ENCODE peak calls at places on chromosomes 4 and X, in ten cellular contexts. O is ovary, R is IMR-90, U is breast epithelium, P is uterus, E is right lobe of liver, T is H1, H is K562, W is endothelial cell of umbilical vein, Y is stomach. Z is an unnamed sample.

GRCh38 chr4:184196730-184197355 is 20.8 kb downstream of the ENPP6 start:
- DNase-seq in O (no peak), H (no peak), U (no peak), E (no peak), W (no peak), P (no peak), Y (no peak), T (no peak), R (no peak), Z (no peak)

GRCh38 chrX:133676344-133677122 is 261.2 kb upstream of the GPC4 start:
- DNase-seq in T (no peak), H (no peak), O (no peak), Y (peak), P (no peak), W (no peak), E (no peak), U (no peak), R (no peak), Z (no peak)

GRCh38 chr4:98891533-98892337 is 37.2 kb downstream of the EIF4E start:
- DNase-seq in P (no peak), H (no peak), E (no peak), Y (no peak), W (no peak), U (no peak), R (no peak), O (no peak), T (no peak), Z (no peak)

GRCh38 chr4:122346036-122346435 is 32.8 kb upstream of the ADAD1 start:
- DNase-seq in H (no peak), R (peak), U (no peak), P (no peak), W (no peak), O (no peak), Y (no peak), E (no peak), T (no peak), Z (no peak)

GRCh38 chrX:120274958-120275357 is 24.3 kb downstream of the ZBTB33 start:
- DNase-seq in Y (no peak), T (no peak), W (no peak), H (no peak), U (no peak), R (no peak), O (no peak), E (no peak), P (no peak), Z (no peak)

GRCh38 chrX:110692876-110693275 is 102.7 kb downstream of the CHRDL1 start:
- DNase-seq in E (no peak), T (no peak), U (no peak), W (no peak), R (no peak), Y (no peak), O (no peak), H (no peak), P (no peak), Z (no peak)

GRCh38 chrX:37380256-37380655 is 31.1 kb downstream of the PRRG1 start:
- DNase-seq in H (no peak), E (no peak), T (no peak), P (no peak), R (no peak), O (no peak), W (no peak), Y (no peak), U (no peak), Z (no peak)

GRCh38 chr4:82352118-82352824 is 21.5 kb downstream of the HNRNPD start:
- DNase-seq in R (peak), E (no peak), W (no peak), P (no peak), O (no peak), T (no peak), U (no peak), Y (no peak), H (no peak), Z (no peak)

GRCh38 chr4:83075271-83075670 is 39.3 kb downstream of the PLAC8 start:
- DNase-seq in W (no peak), U (no peak), P (no peak), O (no peak), R (peak), H (no peak), E (no peak), Y (no peak), T (no peak), Z (no peak)

DNA sequence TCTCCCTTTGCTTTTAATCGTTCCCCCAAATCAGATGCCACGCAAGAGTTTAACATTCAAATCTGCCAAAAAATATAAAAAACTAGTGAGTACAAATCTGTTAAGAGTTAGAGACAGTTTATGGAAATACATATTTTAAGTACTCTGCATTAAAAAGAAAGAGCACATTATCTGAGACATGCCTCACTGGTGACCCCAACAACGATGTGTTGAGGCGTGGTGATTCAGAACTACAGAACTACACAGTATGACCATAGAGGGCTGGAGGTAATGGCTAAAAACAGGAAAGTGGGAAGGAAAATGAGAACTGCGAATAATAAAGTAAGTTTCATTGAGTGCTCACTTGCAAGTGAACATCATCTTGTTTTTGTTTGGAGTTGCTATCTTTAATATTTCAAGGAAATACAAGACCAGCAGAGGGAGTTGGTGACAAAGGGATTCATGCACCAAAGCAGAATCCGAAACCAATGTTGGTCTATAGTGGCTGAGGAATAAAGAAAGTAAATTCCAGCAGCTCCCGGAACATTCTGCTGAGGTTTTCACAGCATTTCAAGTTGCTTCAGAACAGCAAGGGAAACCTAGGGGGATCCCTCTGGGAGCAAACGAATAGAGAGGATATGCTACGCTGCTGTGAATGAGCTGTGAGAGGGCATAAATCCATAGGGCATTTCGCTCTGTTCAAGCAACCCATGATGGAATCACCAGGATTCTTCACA is 92.2 kb downstream of the DCHS2 start:
- DNase-seq in W (no peak), Y (no peak), H (no peak), U (no peak), P (peak), E (no peak), O (no peak), R (peak), T (no peak), Z (no peak)
- TF ChIP-seq CTCF in W (no peak), Y (no peak), H (peak), U (peak), P (peak), E (peak), O (no peak), R (no peak), T (no peak), Z (no peak)

GRCh38 chrX:85052207-85052606 is 48.5 kb downstream of the APOOL start:
- DNase-seq in P (no peak), T (no peak), W (peak), E (no peak), O (no peak), R (peak), Y (no peak), U (no peak), H (no peak), Z (no peak)
- TF ChIP-seq POLR2A in P (no peak), T (no peak), W (no peak), E (no peak), O (no peak), R (no peak), Y (no peak), U (no peak), H (no peak), Z (no peak)

DNA sequence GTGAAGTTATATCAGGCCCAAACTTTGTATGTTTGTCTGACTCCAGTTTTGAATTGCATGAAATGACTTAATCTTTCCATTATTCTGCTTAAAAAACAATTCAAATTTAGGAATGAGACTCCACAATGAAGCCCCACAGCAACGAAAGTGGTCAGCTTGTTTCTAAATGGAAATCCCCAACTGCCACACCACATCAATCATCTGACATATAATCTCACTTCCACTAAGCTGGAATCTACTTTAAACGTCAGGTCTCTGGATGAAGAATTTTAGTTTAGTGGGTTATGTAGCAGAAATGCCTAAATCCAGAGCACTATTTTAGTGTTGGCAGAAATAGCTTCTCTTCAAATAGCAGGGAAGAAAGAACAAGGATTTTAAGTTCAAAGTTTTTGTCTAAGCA is 1.8 kb upstream of the BMP2K start:
- DNase-seq in P (no peak), U (no peak), Y (no peak), W (no peak), H (no peak), R (peak), T (no peak), E (no peak), O (no peak), Z (no peak)
- H3K27ac ChIP-seq in P (no peak), U (peak), Y (peak), W (no peak), H (peak), R (no peak), T (no peak), E (peak), O (peak), Z (peak)

DNA sequence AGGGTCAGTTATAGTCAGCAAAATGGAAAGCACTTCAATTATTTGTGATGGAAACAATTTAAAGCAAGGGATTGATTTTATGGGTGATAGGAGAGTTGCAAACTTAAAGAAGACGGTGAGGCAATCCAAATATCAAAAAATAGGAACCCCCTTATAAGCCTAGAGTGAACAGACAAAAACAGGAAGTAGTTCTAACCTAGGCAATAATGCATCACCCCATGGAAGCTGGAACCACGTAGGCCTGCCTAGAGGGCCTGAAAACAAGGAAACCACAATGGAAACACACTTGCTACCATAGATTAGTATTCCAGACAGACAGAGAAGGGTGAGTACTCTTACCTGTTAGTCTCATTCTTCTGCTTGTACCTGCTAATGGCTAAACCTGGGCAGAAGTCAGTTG is 13.5 kb upstream of the GK2 start:
- DNase-seq in P (no peak), U (no peak), R (no peak), Y (no peak), H (no peak), W (no peak), O (no peak), T (no peak), E (no peak), Z (no peak)
- TF ChIP-seq CTCF in P (no peak), U (no peak), R (no peak), Y (no peak), H (no peak), W (no peak), O (no peak), T (no peak), E (no peak), Z (no peak)

DNA sequence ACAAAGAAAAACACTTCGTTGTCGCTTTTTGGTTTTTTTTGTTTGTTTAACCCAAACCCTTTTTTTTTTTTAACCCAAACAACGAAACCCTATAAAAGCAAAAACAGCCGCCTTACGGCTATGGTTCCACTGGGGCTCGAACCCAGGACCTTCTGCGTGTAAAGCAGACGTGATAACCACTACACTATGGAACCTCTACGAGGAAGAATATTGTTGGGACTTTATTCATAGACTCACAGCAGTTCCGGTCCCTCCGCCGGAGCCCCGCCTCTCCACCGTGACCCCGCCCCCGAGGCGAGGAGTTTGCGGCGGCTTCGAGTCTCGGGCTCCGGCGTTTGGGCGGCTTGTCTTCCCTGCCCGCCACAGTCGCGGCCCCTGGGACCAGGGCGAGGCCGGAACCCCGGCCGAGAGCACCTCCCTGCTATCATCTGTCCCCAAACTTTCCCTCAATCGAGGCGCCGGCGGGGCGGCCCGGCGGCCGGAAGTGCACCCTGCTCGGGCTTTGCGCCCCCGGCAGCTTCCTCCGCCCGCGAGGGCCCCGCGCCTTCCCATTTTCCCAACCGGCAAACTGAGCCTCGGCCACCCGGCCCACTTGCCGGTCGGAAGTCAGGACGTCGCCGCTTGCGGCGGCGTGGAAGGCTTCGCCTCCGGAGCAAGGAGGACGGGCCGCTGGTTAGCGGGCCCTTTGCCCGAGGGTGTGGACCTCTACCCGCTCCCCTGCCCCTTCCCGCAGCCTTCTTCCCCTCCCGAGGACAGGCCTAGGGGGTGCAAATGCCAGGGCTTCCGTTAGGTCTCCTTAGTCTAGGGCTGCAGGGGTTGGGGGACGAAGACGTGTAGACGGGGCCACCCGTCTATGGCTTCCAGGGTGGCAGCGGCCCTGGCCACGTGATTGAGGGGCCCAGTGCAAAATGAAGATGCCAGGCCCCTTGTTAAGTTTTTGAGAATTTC is 3.2 kb upstream of the RS1 start:
- DNase-seq in Y (peak), T (peak), E (peak), H (peak), U (peak), R (peak), W (peak), P (peak), O (peak), Z (peak)
- TF ChIP-seq POLR2A in Y (no peak), T (peak), E (peak), H (peak), U (peak), R (no peak), W (no peak), P (no peak), O (peak), Z (peak)